ENCODE peak calls at places on chromosomes 3 and 15, in eight cellular contexts. F is mucosa of descending colon, S is astrocyte, O is astrocyte of the spinal cord, Z is fibroblast of villous mesenchyme, I is fibroblast of mammary gland, U is kidney epithelial cell, W is AG04450. T is an unnamed sample.

GRCh38 chr3:43704697-43705096 is 14.0 kb downstream of the ABHD5 start:
- DNase-seq in S (no peak), U (no peak), F (no peak), I (no peak), W (no peak), O (no peak), Z (no peak), T (peak)

GRCh38 chr3:13475871-13476590 is 4.1 kb upstream of the HDAC11 start:
- DNase-seq in U (no peak), Z (no peak), S (no peak), I (no peak), O (no peak), W (no peak), F (no peak), T (no peak)

GRCh38 chr15:95556866-95557225 is 773.7 kb upstream of the NR2F2 start:
- DNase-seq in I (no peak), U (peak), F (no peak), S (peak), O (peak), W (no peak), Z (peak), T (peak)

GRCh38 chr3:63278171-63278999 is at the start of gene SYNPR:
- DNase-seq in O (no peak), Z (no peak), S (no peak), F (peak), W (no peak), U (no peak), I (no peak), T (no peak)

GRCh38 chr3:132509506-132509905 is 87.6 kb upstream of the ACKR4 start:
- DNase-seq in S (no peak), O (no peak), U (no peak), F (no peak), Z (no peak), W (no peak), I (no peak), T (no peak)

GRCh38 chr3:185519021-185519420 is 20.2 kb upstream of the TMEM41A start:
- DNase-seq in F (no peak), U (no peak), O (no peak), I (no peak), S (no peak), Z (no peak), W (no peak), T (no peak)

GRCh38 chr3:173267716-173268115 is 126.7 kb upstream of the SPATA16 start:
- DNase-seq in W (no peak), U (no peak), F (no peak), I (no peak), S (no peak), Z (no peak), O (no peak), T (no peak)

GRCh38 chr15:41558400-41559238 is at the start of gene TYRO3:
- DNase-seq in W (no peak), I (no peak), O (peak), U (no peak), F (peak), Z (peak), S (no peak), T (peak)

GRCh38 chr3:106850429-106850828 is 526.8 kb upstream of the CCDC54 start:
- DNase-seq in Z (no peak), S (peak), W (no peak), F (no peak), I (peak), O (peak), U (no peak), T (peak)

GRCh38 chr3:181912384-181912783 is 200.7 kb downstream of the SOX2 start:
- DNase-seq in I (no peak), W (no peak), Z (no peak), U (no peak), O (no peak), F (no peak), S (no peak), T (no peak)

GRCh38 chr15:69474291-69474690 is 21.7 kb downstream of the RPLP1 start:
- DNase-seq in W (no peak), S (peak), F (no peak), U (no peak), I (no peak), Z (peak), O (no peak), T (no peak)

GRCh38 chr3:66472313-66473134 is 28.3 kb downstream of the LRIG1 start:
- DNase-seq in F (no peak), O (peak), Z (peak), U (peak), S (peak), W (no peak), I (peak), T (peak)

GRCh38 chr3:11521167-11521566 is 122.5 kb downstream of the VGLL4 start:
- DNase-seq in W (no peak), I (no peak), Z (no peak), S (no peak), O (no peak), U (no peak), F (no peak), T (no peak)

GRCh38 chr15:49103002-49103401 is 52.4 kb downstream of the COPS2 start:
- DNase-seq in S (peak), O (peak), F (no peak), I (peak), Z (peak), U (no peak), W (no peak), T (peak)

GRCh38 chr15:80695099-80695910 is at the start of gene ABHD17C:
- DNase-seq in S (peak), U (no peak), O (peak), F (peak), Z (peak), I (peak), W (no peak), T (peak)

GRCh38 chr3:33665294-33665693 is 52.8 kb downstream of the CLASP2 start:
- DNase-seq in Z (no peak), I (peak), U (no peak), O (no peak), W (no peak), F (no peak), S (no peak), T (peak)

GRCh38 chr3:139629033-139629432 is 48.7 kb downstream of the NMNAT3 start:
- DNase-seq in O (no peak), W (no peak), Z (peak), I (peak), U (no peak), F (no peak), S (no peak), T (peak)

GRCh38 chr15:77143606-77144005 is 72.7 kb upstream of the TSPAN3 start:
- DNase-seq in O (peak), I (peak), W (no peak), S (peak), F (no peak), U (no peak), Z (no peak), T (peak)

DNA sequence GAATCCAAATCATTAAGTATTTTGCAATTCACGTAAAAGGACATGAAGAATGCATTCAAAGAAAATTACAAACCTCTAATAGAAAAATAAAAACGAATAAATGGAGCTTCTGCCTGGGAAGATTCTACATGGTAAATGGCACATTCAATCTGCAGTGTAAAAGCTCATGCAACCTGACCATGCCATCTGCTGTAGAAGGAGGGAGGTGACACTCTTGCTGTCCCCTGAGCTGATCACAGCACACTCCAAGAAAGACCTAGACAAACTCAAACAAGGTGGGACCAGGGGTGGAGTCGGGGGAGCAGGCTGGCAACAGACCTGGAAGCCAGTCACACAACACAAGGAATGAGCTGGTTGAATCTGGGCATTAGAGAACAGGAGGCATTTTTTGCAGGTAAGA is 101.8 kb downstream of the BDH1 start:
- DNase-seq in Z (no peak), O (no peak), S (no peak), W (no peak), U (no peak), F (no peak), I (no peak), T (peak)
- TF ChIP-seq CTCF in Z (peak), O (peak), S (no peak), W (no peak), U (peak), F (no peak), I (no peak), T (peak)

DNA sequence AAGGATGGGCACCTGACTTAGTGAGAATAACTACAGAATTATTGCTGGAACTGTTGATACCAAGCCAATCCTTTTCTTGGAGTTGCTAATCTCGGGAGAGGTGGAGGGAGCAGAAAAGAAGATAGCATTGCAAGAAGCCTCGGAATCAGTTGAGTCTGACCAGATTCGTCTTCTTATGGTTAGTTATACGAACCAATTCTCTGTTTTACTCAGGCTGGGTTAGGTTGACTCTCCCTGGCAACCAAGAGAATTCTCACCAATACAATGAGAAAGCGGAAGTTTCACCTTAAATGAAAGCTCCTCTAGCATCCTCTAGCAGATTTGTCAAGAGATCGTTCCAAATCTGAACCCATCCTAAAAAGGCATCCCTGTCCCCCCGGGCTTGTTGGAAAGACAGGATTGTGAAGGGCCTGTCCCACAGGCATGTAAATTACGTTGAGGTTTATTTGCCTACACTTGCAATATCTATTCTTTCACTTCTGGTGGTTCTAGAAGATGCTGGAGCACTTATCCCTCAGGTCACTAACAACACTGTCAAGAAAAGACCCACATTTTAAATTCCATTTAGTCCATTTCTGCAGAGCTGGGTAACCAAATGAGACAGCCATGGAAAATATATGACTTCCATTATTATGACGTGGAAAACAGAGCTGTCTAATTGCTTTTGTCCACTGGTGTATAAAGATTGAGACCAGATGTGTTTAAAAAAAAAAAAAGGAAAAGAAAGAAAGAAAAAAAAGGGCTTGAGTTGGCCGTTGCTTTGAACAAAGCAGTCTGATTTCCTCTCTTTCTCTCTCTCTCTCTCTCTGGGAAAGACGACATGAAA is 43.3 kb upstream of the UBE2E1 start:
- DNase-seq in Z (peak), W (no peak), O (no peak), F (no peak), S (peak), I (peak), U (no peak), T (no peak)
- H3K4me3 ChIP-seq in Z (peak), W (peak), O (no peak), F (no peak), S (no peak), I (peak), U (no peak), T (peak)

GRCh38 chr3:78703944-78704343 is 1063.9 kb downstream of the ROBO1 start:
- DNase-seq in F (no peak), I (peak), U (no peak), O (peak), Z (no peak), W (no peak), S (peak), T (peak)
- TF ChIP-seq CTCF in F (no peak), I (no peak), U (no peak), O (no peak), Z (no peak), W (no peak), S (no peak), T (no peak)

GRCh38 chr15:63256433-63256884 is 20.9 kb upstream of the APH1B start:
- DNase-seq in Z (peak), I (peak), U (peak), S (peak), F (no peak), O (peak), W (no peak), T (peak)
- H3K4me3 ChIP-seq in Z (no peak), I (no peak), U (no peak), S (no peak), F (no peak), O (no peak), W (no peak), T (no peak)

DNA sequence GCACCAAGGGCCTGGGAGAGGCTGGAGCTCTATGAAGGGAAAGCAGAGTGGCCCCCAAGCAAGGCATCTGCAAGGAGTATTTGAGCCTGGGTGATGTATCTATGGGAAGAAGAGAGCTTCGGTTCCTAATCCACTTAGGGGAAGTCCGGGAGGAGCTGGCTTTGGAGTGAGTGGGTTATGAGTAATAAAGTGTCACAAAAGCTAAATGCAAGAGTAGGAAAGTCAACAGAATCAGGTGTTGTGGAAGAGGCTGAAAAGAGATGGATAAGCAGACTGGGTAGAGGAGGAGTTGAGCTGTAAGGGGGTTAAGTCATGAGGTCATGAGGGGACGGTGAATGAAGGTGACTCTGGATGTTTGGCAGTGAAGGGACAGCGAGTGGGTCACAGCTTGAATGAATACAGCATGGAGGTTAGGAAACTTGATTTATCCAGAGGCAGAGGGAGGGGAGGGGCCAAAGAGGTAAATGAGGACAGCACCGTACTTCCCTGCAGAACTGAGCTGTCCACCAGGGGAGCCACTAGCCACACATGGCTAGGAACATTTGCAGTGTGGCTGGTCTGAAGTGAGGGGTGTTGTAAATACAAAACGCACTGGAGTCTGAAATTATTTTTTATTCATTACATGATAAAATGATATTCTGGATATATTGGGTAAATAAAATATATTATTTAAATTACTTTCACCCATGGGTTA is 83.3 kb downstream of the ADCY5 start:
- DNase-seq in W (no peak), F (no peak), I (no peak), O (no peak), S (no peak), U (no peak), Z (peak), T (peak)
- TF ChIP-seq CTCF in W (peak), F (peak), I (peak), O (peak), S (peak), U (peak), Z (peak), T (peak)

GRCh38 chr3:37383323-37383722 is 208.9 kb upstream of the LRRFIP2 start:
- DNase-seq in U (no peak), W (no peak), O (no peak), I (no peak), S (no peak), Z (no peak), F (no peak), T (no peak)
- H3K4me3 ChIP-seq in U (no peak), W (no peak), O (no peak), I (no peak), S (no peak), Z (no peak), F (no peak), T (no peak)

GRCh38 chr3:120349819-120350125 is 618 bp upstream of the LRRC58 start:
- DNase-seq in W (no peak), F (no peak), O (no peak), Z (no peak), S (no peak), U (no peak), I (no peak), T (no peak)

GRCh38 chr3:120350431-120350941 is 1.3 kb upstream of the LRRC58 start:
- DNase-seq in I (peak), Z (peak), F (peak), O (peak), U (no peak), S (peak), W (peak), T (peak)

GRCh38 chr3:120352017-120352416 is 2.9 kb upstream of the LRRC58 start:
- DNase-seq in Z (no peak), O (no peak), S (no peak), I (no peak), U (no peak), W (no peak), F (no peak), T (no peak)

GRCh38 chr3:120348065-120348980 is 831 bp downstream of the LRRC58 start:
- DNase-seq in O (peak), I (peak), W (no peak), Z (peak), S (no peak), F (no peak), U (no peak), T (no peak)

GRCh38 chr3:120348981-120349818 is at the start of gene LRRC58:
- DNase-seq in S (peak), W (peak), F (peak), O (peak), Z (peak), U (peak), I (peak), T (peak)
- TF ChIP-seq CTCF in S (no peak), W (peak), F (no peak), O (peak), Z (peak), U (no peak), I (no peak), T (no peak)

GRCh38 chr3:177490626-177491025 is 293.3 kb upstream of the TBL1XR1 start:
- DNase-seq in F (no peak), O (no peak), Z (no peak), S (no peak), I (no peak), W (no peak), U (no peak), T (no peak)
- H3K4me3 ChIP-seq in F (no peak), O (no peak), Z (no peak), S (no peak), I (no peak), W (no peak), U (no peak), T (no peak)

GRCh38 chr3:194961555-194961954 is 275.9 kb downstream of the FAM43A start:
- DNase-seq in O (no peak), I (no peak), F (no peak), S (no peak), W (no peak), Z (no peak), U (no peak), T (no peak)

GRCh38 chr3:194967126-194968117 is 281.7 kb downstream of the FAM43A start:
- DNase-seq in F (no peak), Z (no peak), S (no peak), I (peak), U (no peak), O (no peak), W (no peak), T (peak)

GRCh38 chr3:194960446-194961032 is 274.9 kb downstream of the FAM43A start:
- DNase-seq in Z (no peak), O (no peak), W (no peak), U (no peak), I (no peak), F (no peak), S (no peak), T (no peak)

GRCh38 chr3:194961149-194961548 is 275.5 kb downstream of the FAM43A start:
- DNase-seq in S (no peak), W (no peak), O (no peak), F (no peak), Z (no peak), U (no peak), I (no peak), T (no peak)

GRCh38 chr3:194964809-194965208 is 279.1 kb downstream of the FAM43A start:
- DNase-seq in F (no peak), U (no peak), W (no peak), I (no peak), Z (no peak), O (no peak), S (no peak), T (no peak)
- TF ChIP-seq CTCF in F (no peak), U (no peak), W (no peak), I (no peak), Z (peak), O (no peak), S (no peak), T (no peak)

GRCh38 chr3:47533481-47533880 is 20.0 kb upstream of the ELP6 start:
- DNase-seq in S (no peak), U (no peak), O (no peak), W (no peak), F (no peak), I (no peak), Z (no peak), T (no peak)

GRCh38 chr3:47540281-47540680 is 26.8 kb upstream of the ELP6 start:
- DNase-seq in S (peak), U (no peak), W (no peak), I (peak), F (no peak), O (no peak), Z (no peak), T (no peak)

GRCh38 chr3:47534021-47534454 is 20.5 kb upstream of the ELP6 start:
- DNase-seq in Z (no peak), S (no peak), U (no peak), I (no peak), W (no peak), O (no peak), F (no peak), T (no peak)

GRCh38 chr3:47536967-47537366 is 23.5 kb upstream of the ELP6 start:
- DNase-seq in S (no peak), U (no peak), F (no peak), O (no peak), I (no peak), Z (no peak), W (no peak), T (no peak)

DNA sequence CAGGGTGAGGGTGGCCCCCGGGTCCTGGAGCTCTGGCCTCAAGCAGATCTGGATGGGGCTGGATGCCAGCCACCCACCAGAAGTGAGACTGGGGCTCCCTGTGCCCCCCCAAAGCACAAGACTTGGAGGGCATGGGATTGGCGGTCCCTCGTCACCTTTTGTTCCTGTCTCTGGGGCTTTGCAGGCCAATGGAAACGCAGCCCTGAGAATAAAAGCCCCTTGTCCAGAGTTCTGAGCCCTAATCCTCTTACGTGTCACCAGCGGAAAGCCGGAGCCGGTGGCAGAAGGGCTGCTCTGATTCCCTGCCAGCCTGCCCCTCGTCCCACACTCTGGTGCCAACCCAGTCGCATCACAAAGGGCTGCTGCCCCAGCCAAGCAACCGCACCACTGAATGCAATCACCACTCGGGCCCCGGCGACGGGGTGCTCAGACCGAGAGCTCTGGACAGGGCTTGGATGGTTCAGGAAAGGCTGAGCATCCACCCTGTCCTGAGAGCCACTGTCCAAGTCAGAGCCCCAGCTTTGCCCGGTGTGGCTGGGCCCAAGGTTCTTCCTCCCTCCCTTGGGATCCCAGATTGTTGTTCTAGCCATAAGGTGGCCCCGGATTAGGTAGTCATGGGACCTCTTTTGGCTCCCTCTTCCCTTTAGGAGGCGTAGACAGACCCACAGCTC is 22.8 kb upstream of the ELP6 start:
- DNase-seq in U (no peak), O (no peak), F (no peak), W (no peak), I (no peak), Z (no peak), S (no peak), T (no peak)
- H3K4me3 ChIP-seq in U (no peak), O (no peak), F (no peak), W (no peak), I (no peak), Z (no peak), S (no peak), T (no peak)